ENCODE peak calls at places on chromosomes 11 and 22, in six cellular contexts. G is astrocyte of the spinal cord; N is cardiac fibroblast; T is upper lobe of right lung; R is brain microvascular endothelial cell; F is CD4-positive, CD25-positive, alpha-beta regulatory T cell. S is an unnamed sample.

GRCh38 chr11:29282088-29282487 is 734.7 kb downstream of the KCNA4 start:
- DNase-seq in G (peak), N (peak), T (no peak), R (peak), F (no peak), S (peak)

GRCh38 chr11:126502159-126502558 is 146.7 kb downstream of the ST3GAL4 start:
- DNase-seq in G (no peak), N (no peak), T (peak), R (no peak), F (no peak), S (no peak)

GRCh38 chr11:67463680-67464410 is 5.2 kb downstream of the TMEM134 start:
- DNase-seq in G (no peak), N (peak), T (peak), R (peak), F (no peak), S (no peak)

GRCh38 chr22:23553922-23554870 is 25.9 kb downstream of the IGLL1 start:
- DNase-seq in G (no peak), N (no peak), T (peak), R (no peak), F (no peak), S (no peak)

GRCh38 chr11:27025312-27025955 is 15.2 kb upstream of the BBOX1 start:
- DNase-seq in G (no peak), N (no peak), T (no peak), R (no peak), F (no peak), S (no peak)

GRCh38 chr22:35400335-35400680 is 368 bp downstream of the MCM5 start:
- DNase-seq in G (no peak), N (no peak), T (no peak), R (no peak), F (peak), S (no peak)

GRCh38 chr11:119322360-119322739 is 5.4 kb upstream of the MCAM start:
- DNase-seq in G (no peak), N (peak), T (no peak), R (no peak), F (no peak), S (no peak)

GRCh38 chr11:42543844-42544243 is 768.0 kb upstream of the API5 start:
- DNase-seq in G (no peak), N (peak), T (no peak), R (no peak), F (no peak), S (no peak)

GRCh38 chr11:105224859-105225258 is 85.3 kb upstream of the CARD18 start:
- DNase-seq in G (no peak), N (peak), T (no peak), R (no peak), F (no peak), S (no peak)

GRCh38 chr11:126415128-126415527 is 59.6 kb downstream of the ST3GAL4 start:
- DNase-seq in G (no peak), N (peak), T (no peak), R (no peak), F (no peak), S (peak)

GRCh38 chr11:75524576-75525432 is 937 bp downstream of the GDPD5 start:
- DNase-seq in G (no peak), N (peak), T (no peak), R (no peak), F (peak), S (no peak)

GRCh38 chr22:39723899-39724351 is 153.4 kb downstream of the CACNA1I start:
- DNase-seq in G (peak), N (peak), T (peak), R (peak), F (no peak), S (no peak)

GRCh38 chr11:65452806-65453490 is 30.4 kb downstream of the NEAT1 start:
- DNase-seq in G (peak), N (peak), T (no peak), R (peak), F (no peak), S (no peak)

GRCh38 chr11:83910135-83910534 is 624.0 kb upstream of the CCDC90B start:
- DNase-seq in G (no peak), N (no peak), T (no peak), R (no peak), F (no peak), S (no peak)

GRCh38 chr11:130194241-130195023 is 34.9 kb downstream of the ST14 start:
- DNase-seq in G (no peak), N (no peak), T (no peak), R (no peak), F (no peak), S (no peak)

GRCh38 chr11:16925495-16926065 is 88.6 kb downstream of the PLEKHA7 start:
- DNase-seq in G (peak), N (peak), T (peak), R (peak), F (no peak), S (no peak)

GRCh38 chr11:10317776-10318526 is 13.1 kb downstream of the ADM start:
- DNase-seq in G (no peak), N (no peak), T (no peak), R (no peak), F (no peak), S (no peak)

GRCh38 chr22:24117942-24118341 is 63.3 kb upstream of the SUSD2 start:
- DNase-seq in G (no peak), N (no peak), T (no peak), R (no peak), F (no peak), S (no peak)

GRCh38 chr11:95608093-95608492 is 181.5 kb downstream of the FAM76B start:
- DNase-seq in G (no peak), N (no peak), T (no peak), R (no peak), F (no peak), S (no peak)

GRCh38 chr11:104073950-104074349 is 37.5 kb downstream of the DDI1 start:
- DNase-seq in G (no peak), N (peak), T (no peak), R (peak), F (no peak), S (no peak)

GRCh38 chr11:6472934-6473333 is 807 bp downstream of the TRIM3 start:
- DNase-seq in G (no peak), N (no peak), T (no peak), R (no peak), F (no peak), S (no peak)

GRCh38 chr11:117972589-117973445 is 13.4 kb upstream of the IL10RA start:
- DNase-seq in G (no peak), N (no peak), T (no peak), R (no peak), F (no peak), S (no peak)

GRCh38 chr11:64629796-64630562 is 39.0 kb downstream of the SLC22A12 start:
- DNase-seq in G (no peak), N (no peak), T (no peak), R (no peak), F (no peak), S (no peak)

GRCh38 chr22:46931881-46932280 is 169.4 kb downstream of the TBC1D22A start:
- DNase-seq in G (peak), N (peak), T (no peak), R (peak), F (no peak), S (no peak)

GRCh38 chr22:45429921-45430775 is 16.7 kb downstream of the RIBC2 start:
- DNase-seq in G (no peak), N (no peak), T (peak), R (no peak), F (no peak), S (no peak)

GRCh38 chr11:122682464-122682863 is 26.9 kb downstream of the UBASH3B start:
- DNase-seq in G (no peak), N (no peak), T (no peak), R (no peak), F (no peak), S (no peak)

GRCh38 chr11:25981998-25982397 is 349.9 kb upstream of the ANO3 start:
- DNase-seq in G (peak), N (peak), T (no peak), R (peak), F (no peak), S (peak)

GRCh38 chr11:115501895-115502589 is 2.2 kb downstream of the CADM1 start:
- DNase-seq in G (peak), N (no peak), T (no peak), R (no peak), F (no peak), S (no peak)

GRCh38 chr11:67298786-67299185 is 4.5 kb upstream of the SSH3 start:
- DNase-seq in G (no peak), N (no peak), T (peak), R (no peak), F (no peak), S (no peak)

GRCh38 chr11:122102426-122102825 is 13.6 kb downstream of the BLID start:
- DNase-seq in G (no peak), N (peak), T (no peak), R (no peak), F (no peak), S (no peak)

GRCh38 chr22:17896552-17896951 is 122.3 kb upstream of the BID start:
- DNase-seq in G (peak), N (no peak), T (no peak), R (no peak), F (no peak), S (no peak)

GRCh38 chr11:41245184-41245583 is 214.3 kb downstream of the LRRC4C start:
- DNase-seq in G (no peak), N (no peak), T (peak), R (no peak), F (no peak), S (no peak)

GRCh38 chr11:121844016-121844415 is 272.0 kb downstream of the BLID start:
- DNase-seq in G (no peak), N (no peak), T (no peak), R (no peak), F (no peak), S (no peak)

GRCh38 chr11:133966924-133967598 is 10.3 kb upstream of the IGSF9B start:
- DNase-seq in G (no peak), N (no peak), T (no peak), R (no peak), F (peak), S (no peak)

GRCh38 chr11:13108416-13108815 is 99.3 kb downstream of the RASSF10 start:
- DNase-seq in G (no peak), N (no peak), T (no peak), R (no peak), F (no peak), S (no peak)

DNA sequence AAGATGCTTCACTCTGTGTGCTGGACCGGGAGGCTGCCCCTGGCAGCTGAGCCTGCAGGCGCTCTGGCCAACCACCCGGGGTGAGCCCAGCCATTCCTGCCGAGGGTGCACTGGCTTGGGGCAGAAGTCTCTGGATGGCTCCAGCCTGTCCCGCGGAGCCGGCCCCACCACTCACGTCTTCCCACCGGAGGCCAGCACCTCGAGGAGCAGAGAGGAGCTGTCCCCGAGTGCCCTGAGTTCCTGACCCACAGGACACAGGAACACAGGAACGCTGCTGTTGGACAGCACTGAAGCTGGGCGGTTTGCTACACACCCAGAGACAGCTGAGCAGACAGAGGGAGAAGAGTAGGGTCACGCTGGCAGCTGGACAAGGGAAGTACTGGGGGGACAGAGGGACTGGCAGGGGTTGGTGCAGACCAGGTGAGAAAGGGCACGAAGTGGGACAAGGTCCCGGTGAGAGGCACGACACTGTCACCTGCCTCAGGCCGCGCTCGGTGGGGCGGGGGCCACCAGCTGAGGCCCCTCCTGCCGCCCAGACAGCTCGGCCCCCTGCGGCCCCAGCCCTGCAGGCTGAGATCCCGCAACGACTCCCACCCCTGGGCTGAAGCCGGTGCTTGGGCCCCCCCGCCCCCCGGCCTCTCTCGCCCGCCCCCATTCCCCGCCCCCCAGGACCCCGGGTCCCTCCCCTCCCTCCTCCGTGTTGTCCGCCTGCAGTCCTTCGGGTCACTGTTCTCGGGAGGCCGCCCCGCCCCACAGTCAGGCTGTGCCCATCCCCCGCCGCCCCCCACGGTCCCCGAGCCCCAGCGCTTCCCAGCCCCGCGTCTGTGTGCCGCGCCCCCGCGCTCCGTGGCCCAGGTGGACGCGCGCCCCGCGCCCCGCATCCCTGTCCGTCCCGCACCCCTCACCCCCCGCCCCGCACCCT is 624 bp upstream of the B4GALNT4 start:
- DNase-seq in G (no peak), N (no peak), T (no peak), R (peak), F (no peak), S (no peak)
- H3K4me3 ChIP-seq in G (peak), N (no peak), T (no peak), R (no peak), F (no peak), S (peak)

GRCh38 chr11:86917577-86917976 is 37.6 kb downstream of the FZD4 start:
- DNase-seq in G (peak), N (no peak), T (no peak), R (no peak), F (no peak), S (no peak)

GRCh38 chr11:86914836-86915519 is 40.2 kb downstream of the FZD4 start:
- DNase-seq in G (no peak), N (no peak), T (no peak), R (no peak), F (no peak), S (no peak)

GRCh38 chr11:86918943-86919342 is 36.3 kb downstream of the FZD4 start:
- DNase-seq in G (peak), N (peak), T (no peak), R (peak), F (no peak), S (no peak)

GRCh38 chr11:86919557-86920210 is 35.5 kb downstream of the FZD4 start:
- DNase-seq in G (peak), N (peak), T (no peak), R (peak), F (no peak), S (peak)

GRCh38 chr11:86916330-86916729 is 38.9 kb downstream of the FZD4 start:
- DNase-seq in G (peak), N (peak), T (no peak), R (peak), F (no peak), S (no peak)
- H3K4me3 ChIP-seq in G (no peak), N (no peak), T (no peak), R (no peak), F (no peak), S (no peak)

GRCh38 chr22:29154364-29155048 is 51.2 kb upstream of the EMID1 start:
- DNase-seq in G (peak), N (peak), T (peak), R (peak), F (peak), S (no peak)
- H3K4me3 ChIP-seq in G (no peak), N (no peak), T (no peak), R (no peak), F (no peak), S (peak)

DNA sequence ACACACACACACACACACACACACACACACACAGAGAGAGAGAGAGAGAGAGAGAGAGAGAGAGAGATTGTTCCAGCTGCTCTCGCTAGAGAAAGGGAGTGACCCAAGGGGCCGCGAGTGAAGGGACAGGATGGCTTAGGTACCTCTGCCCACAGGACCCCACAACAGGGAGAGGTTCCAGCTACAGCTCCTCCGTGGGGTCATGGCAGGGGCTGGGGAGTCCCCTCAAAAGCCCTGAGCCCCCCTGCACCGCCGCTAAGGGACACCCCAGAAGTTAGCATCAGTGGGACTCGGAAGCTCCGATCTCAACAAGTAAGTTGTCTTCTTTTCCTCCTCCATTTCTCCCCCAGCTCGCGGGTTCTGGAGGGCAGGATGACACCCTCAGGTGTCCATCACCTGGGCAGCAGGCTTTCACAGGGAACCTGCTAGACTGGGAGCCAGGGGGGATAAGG is 280 bp downstream of the KCNJ5 start:
- DNase-seq in G (no peak), N (no peak), T (no peak), R (no peak), F (no peak), S (no peak)
- H3K4me3 ChIP-seq in G (no peak), N (peak), T (peak), R (peak), F (no peak), S (peak)

GRCh38 chr11:70398834-70399680 is 728 bp downstream of the CTTN start:
- DNase-seq in G (no peak), N (no peak), T (no peak), R (no peak), F (no peak), S (no peak)
- H3K4me3 ChIP-seq in G (peak), N (peak), T (peak), R (peak), F (no peak), S (peak)

GRCh38 chr22:30695351-30695762 is 683 bp downstream of the OSBP2 start:
- DNase-seq in G (no peak), N (no peak), T (no peak), R (no peak), F (no peak), S (no peak)
- H3K4me3 ChIP-seq in G (peak), N (peak), T (peak), R (peak), F (no peak), S (peak)

DNA sequence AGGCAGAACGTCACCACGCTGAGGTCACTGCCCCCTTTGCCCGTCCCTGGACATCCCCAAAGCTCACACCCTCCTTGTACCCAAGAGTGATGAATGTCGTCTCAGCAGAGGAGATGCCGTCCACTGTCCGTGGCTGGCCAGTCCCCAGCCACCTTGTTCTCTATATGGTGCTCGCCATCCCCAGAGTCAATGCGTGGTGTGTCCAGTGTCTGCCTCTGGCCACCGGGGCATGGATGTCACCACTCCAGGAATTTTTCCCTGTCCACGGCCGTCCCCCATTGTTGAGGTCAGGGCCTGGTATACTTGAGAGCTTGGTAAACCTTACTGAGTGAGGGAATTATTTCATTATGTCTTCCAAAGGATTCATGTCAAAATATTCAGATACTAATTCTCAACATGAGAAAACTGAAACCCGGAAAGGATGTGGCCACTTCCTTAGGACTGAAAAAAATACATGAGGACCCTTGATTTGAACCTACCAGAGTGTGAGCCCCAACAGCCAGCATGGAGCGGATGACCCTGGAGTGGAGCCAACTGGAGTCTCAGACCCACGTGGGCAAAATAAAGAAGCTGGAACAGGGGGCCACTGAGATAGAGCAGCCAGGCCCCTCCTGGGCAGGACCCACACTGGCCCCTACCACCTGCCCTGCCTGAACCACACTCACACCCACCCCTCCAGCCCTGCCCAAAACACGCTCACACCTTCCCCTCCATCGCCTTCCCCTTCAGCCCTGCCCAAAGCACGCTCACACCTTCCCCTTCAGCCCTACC is 376.4 kb downstream of the BRD1 start:
- DNase-seq in G (no peak), N (no peak), T (peak), R (no peak), F (no peak), S (no peak)
- H3K4me3 ChIP-seq in G (no peak), N (no peak), T (no peak), R (no peak), F (no peak), S (no peak)

GRCh38 chr11:3231550-3231850 is 717 bp downstream of the MRGPRE start:
- DNase-seq in G (no peak), N (no peak), T (no peak), R (no peak), F (no peak), S (no peak)

GRCh38 chr11:3232956-3233355 is 739 bp upstream of the MRGPRE start:
- DNase-seq in G (no peak), N (no peak), T (no peak), R (no peak), F (no peak), S (no peak)

GRCh38 chr11:3230636-3231549 is 1.3 kb downstream of the MRGPRE start:
- DNase-seq in G (no peak), N (no peak), T (no peak), R (no peak), F (no peak), S (no peak)

GRCh38 chr11:3229673-3230630 is 2.3 kb downstream of the MRGPRE start:
- DNase-seq in G (no peak), N (no peak), T (no peak), R (no peak), F (no peak), S (no peak)

DNA sequence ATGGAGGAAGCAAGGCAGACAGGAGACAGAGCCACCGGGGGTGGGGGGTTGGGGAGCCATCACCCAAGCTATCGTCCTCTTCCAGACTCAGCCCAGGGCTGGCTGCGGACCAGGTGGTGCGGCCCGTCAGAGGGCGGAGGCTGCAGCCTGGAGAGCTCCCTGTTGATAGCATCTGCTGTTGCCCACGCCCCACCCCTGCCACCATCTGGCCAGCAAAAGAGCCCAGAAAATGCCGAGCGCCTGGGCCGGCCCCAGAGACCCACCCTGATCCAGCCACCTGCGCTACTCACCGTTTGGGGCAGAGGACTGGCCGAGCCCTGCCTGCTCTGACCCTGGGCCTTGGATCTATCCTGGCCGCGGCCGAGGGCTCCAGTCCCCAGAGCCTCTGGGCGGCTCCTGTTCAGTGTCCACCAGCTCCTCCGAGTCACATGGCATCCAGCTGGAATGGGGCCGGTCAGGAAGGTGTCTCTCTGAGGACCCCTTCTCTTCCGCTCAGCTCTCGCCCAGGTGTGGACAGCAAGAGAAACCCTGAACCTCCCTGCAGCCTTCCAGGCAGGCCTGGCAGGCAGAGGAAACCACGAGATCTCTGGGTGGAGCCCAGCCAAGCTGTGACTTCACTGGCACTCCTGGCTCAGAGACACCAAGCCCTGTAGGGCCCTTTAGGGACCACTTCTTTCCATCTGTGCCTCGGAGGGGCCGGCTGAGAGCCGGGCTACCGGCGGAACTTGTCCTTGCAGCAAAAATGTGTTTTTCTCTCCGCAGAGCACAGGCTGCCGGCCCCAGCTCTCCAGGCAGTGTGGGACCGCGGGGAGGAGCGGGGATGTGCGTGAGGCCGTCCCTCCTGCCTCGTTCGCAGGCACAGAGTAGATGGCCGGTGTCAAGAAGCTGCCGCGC is at the start of gene MRGPRE:
- DNase-seq in G (no peak), N (peak), T (no peak), R (no peak), F (no peak), S (no peak)
- H3K4me3 ChIP-seq in G (no peak), N (no peak), T (no peak), R (no peak), F (no peak), S (no peak)